ENCODE peak calls at places on chromosomes 13 and 19, in four cellular contexts. D is WTC11, L is HepG2, E is GM12878. J is an unnamed sample.
A peak's percentile ranks its signal among the peaks of the same experiment; 100 is the strongest.

GRCh38 chr19:12260236-12260635 is 34.4 kb downstream of the ZNF44 start:
- DNase-seq in D (no peak), L (no peak), E (no peak), J (no peak)

GRCh38 chr13:106537521-106537920 is 2.1 kb upstream of the EFNB2 start:
- DNase-seq in D (no peak), L (no peak), E (no peak), J (no peak)

GRCh38 chr13:36096411-36097184 is 34.6 kb downstream of the DCLK1 start:
- DNase-seq in D (no peak), L (no peak), E (no peak), J (no peak)

GRCh38 chr19:31510635-31511034 is 161.4 kb upstream of the TSHZ3 start:
- DNase-seq in D (no peak), L (no peak), E (no peak), J (no peak)

GRCh38 chr19:55605637-55606470 is at the start of gene ZNF865:
- DNase-seq in D (peak; percentile 81), L (peak; percentile 72), E (peak; percentile 57), J (peak; percentile 74)

GRCh38 chr13:60922526-60923231 is 493.0 kb downstream of the PCDH20 start:
- DNase-seq in D (no peak), L (no peak), E (no peak), J (no peak)

GRCh38 chr13:21813110-21813509 is 142.2 kb downstream of the FGF9 start:
- DNase-seq in D (peak; percentile 29), L (no peak), E (no peak), J (no peak)

GRCh38 chr19:48728882-48729645 is 9.5 kb upstream of the MAMSTR start:
- DNase-seq in D (peak; percentile 58), L (no peak), E (no peak), J (no peak)

GRCh38 chr13:113732961-113733950 is 25.8 kb upstream of the TMEM255B start:
- DNase-seq in D (no peak), L (no peak), E (no peak), J (no peak)

GRCh38 chr13:37288057-37288720 is 182.7 kb upstream of the CSNK1A1L start:
- DNase-seq in D (no peak), L (no peak), E (no peak), J (no peak)

GRCh38 chr13:89066868-89067466 is 1395.8 kb downstream of the SLITRK5 start:
- DNase-seq in D (peak; percentile 18), L (peak; percentile 44), E (no peak), J (no peak)

GRCh38 chr19:30664358-30665058 is 292.3 kb downstream of the ZNF536 start:
- DNase-seq in D (peak; percentile 35), L (peak; percentile 84), E (no peak), J (peak; percentile 17)

GRCh38 chr19:1251503-1252220 is 3.3 kb downstream of the MIDN start:
- DNase-seq in D (no peak), L (peak; percentile 90), E (no peak), J (no peak)

GRCh38 chr19:39843919-39844793 is 2.0 kb downstream of the FBL start:
- DNase-seq in D (no peak), L (peak; percentile 51), E (no peak), J (no peak)

GRCh38 chr13:26965058-26965380 is 204.4 kb upstream of the GPR12 start:
- DNase-seq in D (no peak), L (no peak), E (no peak), J (no peak)

GRCh38 chr19:53808710-53809125 is 15.4 kb downstream of the NLRP12 start:
- DNase-seq in D (peak; percentile 40), L (peak; percentile 68), E (no peak), J (peak; percentile 1)

GRCh38 chr13:110138009-110138699 is 168.8 kb downstream of the COL4A1 start:
- DNase-seq in D (peak; percentile 44), L (peak; percentile 8), E (peak; percentile 36), J (peak; percentile 52)

GRCh38 chr19:6654347-6655310 is 15.3 kb downstream of the TNFSF14 start:
- DNase-seq in D (no peak), L (no peak), E (no peak), J (peak; percentile 14)

GRCh38 chr19:28727133-28727834 is 485.7 kb downstream of the UQCRFS1 start:
- DNase-seq in D (peak; percentile 89), L (no peak), E (no peak), J (peak; percentile 93)

GRCh38 chr19:57934820-57935665 is at the start of gene ZNF418:
- DNase-seq in D (peak; percentile 71), L (no peak), E (peak; percentile 55), J (peak; percentile 18)

GRCh38 chr19:10979950-10980349 is 19.1 kb downstream of the SMARCA4 start:
- DNase-seq in D (no peak), L (no peak), E (peak; percentile 33), J (no peak)

GRCh38 chr19:44866672-44867071 is 20.6 kb downstream of the NECTIN2 start:
- DNase-seq in D (no peak), L (no peak), E (no peak), J (peak; percentile 14)

GRCh38 chr19:38734426-38735256 is 9.6 kb downstream of the CAPN12 start:
- DNase-seq in D (no peak), L (no peak), E (peak; percentile 25), J (peak; percentile 29)

GRCh38 chr13:27924529-27925141 is 4.8 kb downstream of the PDX1 start:
- DNase-seq in D (peak; percentile 30), L (no peak), E (no peak), J (no peak)

GRCh38 chr19:58560921-58561320 is 2.5 kb upstream of the UBE2M start:
- DNase-seq in D (no peak), L (no peak), E (no peak), J (no peak)

GRCh38 chr19:4506449-4507149 is 11.7 kb downstream of the PLIN4 start:
- DNase-seq in D (no peak), L (no peak), E (no peak), J (peak; percentile 27)

GRCh38 chr13:40624338-40624737 is 42.1 kb downstream of the FOXO1 start:
- DNase-seq in D (no peak), L (no peak), E (no peak), J (no peak)

GRCh38 chr19:46299004-46299509 is 2.2 kb downstream of the HIF3A start:
- DNase-seq in D (no peak), L (peak; percentile 54), E (no peak), J (peak; percentile 7)

GRCh38 chr19:49873149-49873521 is 4.0 kb downstream of the AKT1S1 start:
- DNase-seq in D (no peak), L (no peak), E (no peak), J (no peak)

GRCh38 chr13:22285867-22286632 is 615.2 kb downstream of the FGF9 start:
- DNase-seq in D (no peak), L (no peak), E (no peak), J (no peak)

GRCh38 chr13:60756306-60756705 is 359.3 kb downstream of the TDRD3 start:
- DNase-seq in D (no peak), L (no peak), E (no peak), J (no peak)

GRCh38 chr19:2325261-2326046 is 2.9 kb downstream of the LSM7 start:
- DNase-seq in D (no peak), L (no peak), E (no peak), J (no peak)

GRCh38 chr19:8373867-8374813 is 10.2 kb downstream of the ANGPTL4 start:
- DNase-seq in D (no peak), L (peak; percentile 98), E (no peak), J (peak; percentile 36)

GRCh38 chr13:50275392-50276063 is 260.3 kb downstream of the KCNRG start:
- DNase-seq in D (no peak), L (peak; percentile 54), E (no peak), J (no peak)

GRCh38 chr19:29277107-29277506 is 64.2 kb upstream of the UQCRFS1 start:
- DNase-seq in D (peak; percentile 46), L (no peak), E (peak; percentile 19), J (no peak)

GRCh38 chr19:850221-850978 is 1.7 kb upstream of the ELANE start:
- DNase-seq in D (peak; percentile 55), L (no peak), E (no peak), J (peak; percentile 41)

GRCh38 chr19:48881741-48882657 is 9.8 kb downstream of the PPP1R15A start:
- DNase-seq in D (peak; percentile 73), L (no peak), E (no peak), J (peak; percentile 48)

GRCh38 chr19:7376151-7376852 is 27.6 kb downstream of the ARHGEF18 start:
- DNase-seq in D (no peak), L (no peak), E (no peak), J (no peak)

GRCh38 chr13:44812818-44813217 is 176.5 kb downstream of the NUFIP1 start:
- DNase-seq in D (no peak), L (no peak), E (no peak), J (no peak)
- TF ChIP-seq NR2C2 in D (no peak), L (no peak), E (no peak), J (no peak)

GRCh38 chr19:41299755-41300089 is 10.2 kb upstream of the CCDC97 start:
- DNase-seq in D (no peak), L (no peak), E (no peak), J (no peak)
- TF ChIP-seq NR2C2 in D (no peak), L (no peak), E (no peak), J (no peak)

GRCh38 chr19:17751103-17751911 is at the start of gene FCHO1:
- DNase-seq in D (no peak), L (peak; percentile 45), E (peak; percentile 87), J (peak; percentile 78)
- TF ChIP-seq NR2C2 in D (no peak), L (no peak), E (no peak), J (peak; percentile 40)

DNA sequence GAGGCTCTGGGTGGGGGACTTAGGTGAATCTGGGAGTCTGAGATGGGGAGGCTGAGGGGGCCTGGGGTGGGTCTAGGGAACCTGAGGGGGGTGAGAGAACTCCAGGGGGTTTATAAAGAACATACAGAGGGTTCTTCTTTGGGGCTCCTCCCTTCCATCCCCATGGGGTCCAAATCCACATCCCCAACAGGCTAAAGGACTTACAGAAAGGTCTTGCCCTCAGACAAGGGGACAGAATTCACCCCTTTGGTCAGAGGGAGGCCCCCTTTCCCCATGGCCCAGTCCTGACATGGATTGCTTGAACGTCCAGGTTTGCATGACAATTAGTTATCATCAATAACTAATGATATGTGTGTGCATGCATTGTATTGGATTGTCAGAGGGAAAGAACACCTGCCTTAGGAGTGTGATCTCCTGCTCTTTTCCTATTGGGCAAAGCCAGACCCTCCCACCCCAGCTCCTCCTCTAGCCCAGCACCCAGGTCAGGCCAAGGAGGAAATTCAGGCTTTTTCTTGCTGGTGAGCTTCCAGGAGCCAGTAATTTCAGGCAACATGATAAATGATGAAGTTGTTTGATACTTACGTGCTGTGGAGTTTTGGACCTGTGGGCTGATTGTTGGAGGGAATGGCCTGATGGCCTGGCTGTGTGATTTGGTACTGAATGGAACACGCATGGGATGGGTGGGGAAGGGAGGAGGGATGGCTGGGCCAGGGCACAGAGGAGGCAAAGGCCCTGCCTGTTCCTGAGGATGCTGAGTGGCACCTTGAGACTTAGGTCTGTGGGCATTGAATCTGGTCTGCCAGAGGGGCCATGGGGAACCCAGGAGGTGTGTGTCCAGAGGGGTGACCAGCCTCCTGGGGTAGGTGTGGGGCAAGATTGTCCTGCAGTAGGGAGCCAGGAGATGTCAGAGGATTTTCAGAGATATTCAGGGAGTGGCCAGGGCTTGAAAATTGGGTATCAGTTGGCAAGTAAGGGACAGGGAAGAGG is 1.1 kb downstream of the KLHL26 start:
- DNase-seq in D (no peak), L (no peak), E (no peak), J (no peak)
- TF ChIP-seq NR2C2 in D (no peak), L (no peak), E (no peak), J (no peak)